ENCODE peak calls at places on chromosomes 12 and 14, in four cellular contexts. L is H1, J is SK-N-SH, E is K562. P is an unnamed sample.

GRCh38 chr12:52006726-52007157 is at the start of gene TAMALIN:
- DNase-seq in L (no peak), J (peak; percentile 97), E (peak; percentile 81), P (peak; percentile 47)

GRCh38 chr12:94616217-94616729 is 34.1 kb downstream of the TMCC3 start:
- DNase-seq in L (no peak), J (no peak), E (peak; percentile 68), P (no peak)

GRCh38 chr12:13211859-13212664 is 15.5 kb downstream of the EMP1 start:
- DNase-seq in L (peak; percentile 73), J (peak; percentile 56), E (peak; percentile 39), P (peak; percentile 68)

GRCh38 chr12:20214286-20214685 is 154.1 kb upstream of the PDE3A start:
- DNase-seq in L (no peak), J (no peak), E (no peak), P (no peak)

GRCh38 chr14:101273091-101273490 is 288.2 kb upstream of the DIO3 start:
- DNase-seq in L (no peak), J (no peak), E (no peak), P (no peak)

GRCh38 chr14:94009767-94010166 is 12.7 kb downstream of the CCDC197 start:
- DNase-seq in L (no peak), J (no peak), E (no peak), P (no peak)

GRCh38 chr12:112843272-112843671 is 51.7 kb downstream of the RPH3A start:
- DNase-seq in L (no peak), J (peak; percentile 67), E (no peak), P (no peak)

GRCh38 chr12:110546339-110546738 is 36.8 kb downstream of the PPTC7 start:
- DNase-seq in L (no peak), J (no peak), E (no peak), P (no peak)

GRCh38 chr14:65413739-65414045 is 1.2 kb downstream of the FUT8 start:
- DNase-seq in L (no peak), J (no peak), E (no peak), P (no peak)

GRCh38 chr12:66708704-66709443 is 30.0 kb upstream of the GRIP1 start:
- DNase-seq in L (no peak), J (no peak), E (no peak), P (no peak)

GRCh38 chr14:74917646-74918081 is 5.4 kb downstream of the RPS6KL1 start:
- DNase-seq in L (no peak), J (no peak), E (no peak), P (no peak)

GRCh38 chr14:97796511-97796910 is 999.3 kb downstream of the VRK1 start:
- DNase-seq in L (no peak), J (no peak), E (no peak), P (no peak)

GRCh38 chr14:50619569-50620141 is 48.5 kb downstream of the SAV1 start:
- DNase-seq in L (no peak), J (peak; percentile 27), E (no peak), P (no peak)

GRCh38 chr12:96136720-96137378 is 57.3 kb upstream of the ELK3 start:
- DNase-seq in L (no peak), J (no peak), E (no peak), P (no peak)

GRCh38 chr14:58072288-58073071 is 79.5 kb downstream of the ARMH4 start:
- DNase-seq in L (peak; percentile 65), J (peak; percentile 46), E (peak; percentile 49), P (peak; percentile 47)

GRCh38 chr14:24369463-24369862 is 1.5 kb downstream of the NFATC4 start:
- DNase-seq in L (no peak), J (no peak), E (no peak), P (peak; percentile 14)

GRCh38 chr14:91234791-91235114 is 9.8 kb downstream of the GPR68 start:
- DNase-seq in L (no peak), J (no peak), E (no peak), P (no peak)

GRCh38 chr12:26941251-26941650 is 3.0 kb downstream of the FGFR1OP2 start:
- DNase-seq in L (no peak), J (no peak), E (no peak), P (no peak)

GRCh38 chr12:14284189-14284722 is 81.2 kb upstream of the ATF7IP start:
- DNase-seq in L (no peak), J (no peak), E (peak; percentile 24), P (no peak)

GRCh38 chr14:22561661-22562579 is 27.1 kb downstream of the DAD1 start:
- DNase-seq in L (no peak), J (no peak), E (peak; percentile 42), P (no peak)

GRCh38 chr14:80213602-80214001 is 2.3 kb upstream of the DIO2 start:
- DNase-seq in L (peak; percentile 53), J (peak; percentile 25), E (no peak), P (peak; percentile 41)

GRCh38 chr12:115895247-115895646 is 382.2 kb downstream of the MED13L start:
- DNase-seq in L (peak; percentile 61), J (no peak), E (peak; percentile 61), P (peak; percentile 54)

GRCh38 chr14:60343571-60344071 is 94.6 kb downstream of the PPM1A start:
- DNase-seq in L (no peak), J (no peak), E (no peak), P (no peak)

GRCh38 chr14:44962573-44963528 is 861 bp downstream of the TOGARAM1 start:
- DNase-seq in L (no peak), J (no peak), E (peak; percentile 11), P (peak; percentile 39)

GRCh38 chr12:22206111-22206728 is 128.3 kb downstream of the ST8SIA1 start:
- DNase-seq in L (no peak), J (no peak), E (no peak), P (no peak)

GRCh38 chr12:95637471-95638155 is 86.3 kb upstream of the USP44 start:
- DNase-seq in L (no peak), J (no peak), E (no peak), P (no peak)

GRCh38 chr14:66119805-66120204 is 366.4 kb upstream of the CCDC196 start:
- DNase-seq in L (no peak), J (no peak), E (no peak), P (no peak)

GRCh38 chr12:118035194-118036041 is 18.9 kb downstream of the RFC5 start:
- DNase-seq in L (no peak), J (peak; percentile 27), E (no peak), P (no peak)

GRCh38 chr12:52508211-52508610 is 12.0 kb downstream of the KRT5 start:
- DNase-seq in L (no peak), J (no peak), E (no peak), P (no peak)

GRCh38 chr12:12611512-12612306 is at the start of gene CREBL2:
- DNase-seq in L (peak; percentile 85), J (peak; percentile 93), E (peak; percentile 78), P (peak; percentile 88)

GRCh38 chr14:59455411-59455810 is 9.8 kb downstream of the GPR135 start:
- DNase-seq in L (no peak), J (no peak), E (no peak), P (no peak)

GRCh38 chr12:98772818-98773217 is 127.7 kb downstream of the APAF1 start:
- DNase-seq in L (no peak), J (no peak), E (no peak), P (no peak)

GRCh38 chr12:24398605-24399004 is 449.1 kb upstream of the SOX5 start:
- DNase-seq in L (no peak), J (no peak), E (no peak), P (no peak)

GRCh38 chr14:77470192-77470870 is 12.4 kb downstream of the AHSA1 start:
- DNase-seq in L (no peak), J (no peak), E (no peak), P (no peak)

GRCh38 chr14:21525571-21525970 is 575 bp downstream of the SALL2 start:
- DNase-seq in L (no peak), J (peak; percentile 61), E (peak; percentile 69), P (no peak)

GRCh38 chr14:97539884-97540283 is 742.7 kb downstream of the VRK1 start:
- DNase-seq in L (no peak), J (no peak), E (no peak), P (no peak)

DNA sequence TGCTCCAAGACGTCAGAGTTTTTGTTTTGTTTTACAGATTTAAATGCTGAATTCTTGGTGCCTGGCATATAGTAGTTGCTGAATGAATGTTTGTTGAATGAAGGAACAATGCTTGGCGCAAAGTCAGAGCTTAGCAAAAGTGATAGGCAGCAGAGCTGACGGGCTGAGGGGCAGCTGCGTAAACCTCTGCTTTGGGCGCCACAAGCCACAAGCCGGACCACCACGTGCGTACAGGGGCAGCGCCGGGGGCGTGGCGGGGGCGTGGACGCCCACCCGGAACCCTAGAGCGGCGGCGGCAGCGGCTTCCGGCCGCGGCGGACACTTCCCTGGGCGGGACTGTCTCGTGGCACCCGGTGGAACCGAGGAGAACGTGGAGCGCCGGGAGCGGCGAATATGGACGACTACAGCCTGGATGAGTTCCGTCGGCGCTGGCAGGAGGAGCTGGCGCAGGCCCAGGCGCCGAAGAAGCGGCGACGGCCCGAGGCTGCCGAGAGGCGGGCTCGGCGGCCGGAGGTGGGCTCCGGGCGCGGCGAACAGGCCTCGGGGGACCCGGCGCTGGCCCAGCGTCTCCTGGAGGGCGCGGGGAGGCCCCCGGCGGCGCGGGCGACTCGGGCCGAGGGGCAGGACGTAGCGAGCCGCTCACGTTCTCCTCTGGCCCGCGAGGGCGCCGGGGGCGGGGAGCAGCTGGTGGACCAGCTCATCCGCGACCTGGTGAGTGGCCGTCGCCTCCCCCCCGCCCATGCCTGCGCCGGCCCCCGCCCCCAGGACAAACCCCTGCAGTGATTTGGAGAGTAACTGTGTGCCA is at the start of gene FBXW8:
- DNase-seq in L (peak; percentile 87), J (peak; percentile 96), E (peak; percentile 92), P (peak; percentile 76)
- TF ChIP-seq TEAD4 in L (no peak), J (no peak), E (no peak), P (no peak)

GRCh38 chr14:20327005-20327869 is 5.8 kb downstream of the CCNB1IP1 start:
- DNase-seq in L (no peak), J (peak; percentile 55), E (no peak), P (no peak)
- TF ChIP-seq TEAD4 in L (no peak), J (no peak), E (no peak), P (no peak)

GRCh38 chr14:95244587-95244986 is 75.1 kb downstream of the CLMN start:
- DNase-seq in L (no peak), J (no peak), E (no peak), P (no peak)

GRCh38 chr14:95242870-95243269 is 76.8 kb downstream of the CLMN start:
- DNase-seq in L (no peak), J (no peak), E (no peak), P (no peak)

GRCh38 chr14:95238674-95239313 is 80.9 kb downstream of the CLMN start:
- DNase-seq in L (no peak), J (no peak), E (no peak), P (no peak)

GRCh38 chr14:95237956-95238355 is 80.6 kb upstream of the DICER1 start:
- DNase-seq in L (no peak), J (no peak), E (no peak), P (no peak)

GRCh38 chr14:95240859-95241813 is 78.6 kb downstream of the CLMN start:
- DNase-seq in L (no peak), J (peak; percentile 36), E (no peak), P (no peak)
- TF ChIP-seq TEAD4 in L (no peak), J (no peak), E (no peak), P (no peak)

DNA sequence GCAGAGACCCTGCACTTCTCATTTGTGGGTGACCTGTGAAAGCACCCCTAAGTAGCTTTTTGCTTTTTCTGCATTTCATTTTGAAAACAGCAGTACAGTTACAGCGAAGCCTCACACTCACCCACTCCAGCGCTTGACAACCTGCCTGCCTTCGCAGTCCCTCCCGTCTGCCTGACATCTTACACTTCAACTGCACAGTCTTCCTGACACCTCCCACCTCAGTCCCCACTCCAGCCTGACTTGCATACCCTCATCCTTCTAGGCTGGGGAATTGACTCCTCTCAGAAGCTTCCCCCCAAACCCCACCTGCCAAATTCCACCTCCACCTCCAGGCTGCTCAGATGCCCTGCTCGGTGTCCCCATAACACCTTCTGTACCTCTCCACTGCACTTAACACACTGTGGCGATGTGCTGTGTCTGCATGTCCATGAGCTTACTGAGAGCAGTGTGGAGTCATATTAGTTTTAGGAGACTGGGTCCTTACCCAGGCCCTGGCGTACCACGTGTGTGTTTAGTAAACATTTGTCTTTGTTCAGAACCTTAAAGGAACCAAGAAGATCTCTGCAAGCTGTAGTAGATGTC is 159.4 kb downstream of the PRKCH start:
- DNase-seq in L (no peak), J (no peak), E (no peak), P (no peak)
- TF ChIP-seq TEAD4 in L (no peak), J (no peak), E (no peak), P (no peak)

P was measured in WTC11.